ENCODE peak calls at places on chromosomes 12 and 14, in five cellular contexts. I is stimulated activated CD8-positive, alpha-beta memory T cell treated with anti-CD3 and anti-CD28 coated beads, Interleukin-15, amount 100 ng/mL, for 24 hours; G is activated CD8-positive, alpha-beta memory T cell treated with anti-CD3 and anti-CD28 coated beads, Interleukin-2, amount 10 ng/mL, durations not matched to agents 7 days and 5 days; J is frontal cortex; B is NCI-H1105 treated with DMSO at 0.1 percent for 48 hours. A is an unnamed sample.

GRCh38 chr14:97726661-97727060 is 929.5 kb downstream of the VRK1 start:
- DNase-seq in I (no peak), G (no peak), J (no peak), B (no peak), A (no peak)

GRCh38 chr12:22518067-22518719 is 26.1 kb downstream of the C2CD5 start:
- DNase-seq in I (no peak), G (no peak), J (no peak), B (peak; percentile 95), A (peak; percentile 95)

GRCh38 chr14:91249841-91250616 is 5.5 kb upstream of the GPR68 start:
- DNase-seq in I (no peak), G (peak; percentile 91), J (no peak), B (peak; percentile 99), A (no peak)

GRCh38 chr12:68613209-68613904 is 2.7 kb downstream of the RAP1B start:
- DNase-seq in I (no peak), G (peak; percentile 66), J (no peak), B (no peak), A (no peak)

GRCh38 chr12:109777544-109777943 is 55.7 kb downstream of the TRPV4 start:
- DNase-seq in I (no peak), G (peak; percentile 75), J (no peak), B (peak; percentile 33), A (peak; percentile 52)

GRCh38 chr12:15712823-15713663 is 76.1 kb downstream of the EPS8 start:
- DNase-seq in I (no peak), G (no peak), J (no peak), B (no peak), A (no peak)

GRCh38 chr12:118103601-118104382 is at the start of gene VSIG10:
- DNase-seq in I (no peak), G (peak; percentile 45), J (peak; percentile 75), B (peak; percentile 65), A (peak; percentile 52)

GRCh38 chr12:114636723-114637480 is 47.1 kb downstream of the TBX3 start:
- DNase-seq in I (no peak), G (no peak), J (no peak), B (no peak), A (peak; percentile 24)

GRCh38 chr12:125129592-125130255 is 64.5 kb downstream of the AACS start:
- DNase-seq in I (no peak), G (no peak), J (no peak), B (no peak), A (no peak)

GRCh38 chr12:52836042-52836466 is 1.9 kb upstream of the KRT79 start:
- DNase-seq in I (peak; percentile 16), G (peak; percentile 77), J (no peak), B (no peak), A (no peak)

GRCh38 chr14:92861856-92862807 is 60.8 kb upstream of the CHGA start:
- DNase-seq in I (no peak), G (no peak), J (no peak), B (no peak), A (no peak)

GRCh38 chr12:569091-569676 is 94.1 kb downstream of the NINJ2 start:
- DNase-seq in I (no peak), G (no peak), J (no peak), B (no peak), A (no peak)

GRCh38 chr12:108890208-108890607 is 10.3 kb downstream of the DAO start:
- DNase-seq in I (no peak), G (peak; percentile 47), J (no peak), B (no peak), A (peak; percentile 32)

GRCh38 chr12:122517877-122518276 is 8.9 kb downstream of the RSRC2 start:
- DNase-seq in I (no peak), G (no peak), J (no peak), B (no peak), A (peak; percentile 73)

GRCh38 chr12:87816186-87816585 is 213.0 kb downstream of the C12orf50 start:
- DNase-seq in I (no peak), G (no peak), J (no peak), B (no peak), A (peak; percentile 67)

GRCh38 chr12:3795096-3795799 is 42.3 kb upstream of the CRACR2A start:
- DNase-seq in I (no peak), G (no peak), J (no peak), B (peak; percentile 91), A (no peak)

GRCh38 chr14:104804481-104805325 is 3.8 kb downstream of the ZBTB42 start:
- DNase-seq in I (no peak), G (no peak), J (no peak), B (no peak), A (no peak)